ENCODE peak calls at places on chromosome 13, in ten cellular contexts. K is colonic mucosa; W is germinal center; O is AG09309; N is fibroblast of gingiva; A is fibroblast of lung; C is GM06990; R is activated T-cell treated with anti-CD3 and anti-CD28 coated beads, Interleukin-2, amount 50 U/mL, for 72 hours; L is IMR-90; J is AG10803. Z is an unnamed sample.

GRCh38 chr13:65353951-65354350 is 1876.2 kb downstream of the PCDH9 start:
- DNase-seq in J (no peak), R (no peak), N (no peak), K (no peak), A (no peak), O (no peak), L (no peak), W (no peak), C (no peak), Z (no peak)

GRCh38 chr13:76854894-76855293 is 31.3 kb downstream of the KCTD12 start:
- DNase-seq in L (peak), O (no peak), K (no peak), A (peak), C (no peak), W (no peak), J (peak), R (no peak), N (peak), Z (no peak)

GRCh38 chr13:112870062-112870352 is 99.0 kb upstream of the MCF2L start:
- DNase-seq in C (no peak), L (no peak), O (no peak), J (no peak), A (no peak), K (no peak), N (no peak), R (no peak), W (no peak), Z (no peak)

GRCh38 chr13:49376121-49376520 is 67.7 kb downstream of the CAB39L start:
- DNase-seq in O (no peak), N (no peak), L (no peak), R (no peak), W (no peak), J (no peak), A (no peak), K (no peak), C (no peak), Z (no peak)

GRCh38 chr13:44320611-44321010 is 53.0 kb upstream of the SERP2 start:
- DNase-seq in J (no peak), A (no peak), K (no peak), L (no peak), N (no peak), O (no peak), R (no peak), C (no peak), W (no peak), Z (no peak)

GRCh38 chr13:100392709-100393630 is 195.6 kb downstream of the GGACT start:
- DNase-seq in O (peak), K (peak), J (peak), C (no peak), W (no peak), L (peak), N (peak), R (peak), A (peak), Z (no peak)

GRCh38 chr13:64910061-64910460 is 2320.1 kb downstream of the PCDH9 start:
- DNase-seq in N (no peak), W (no peak), J (no peak), C (no peak), A (no peak), L (no peak), O (no peak), K (no peak), R (no peak), Z (no peak)

GRCh38 chr13:34762312-34762711 is 179.8 kb upstream of the NBEA start:
- DNase-seq in R (no peak), N (no peak), A (peak), L (no peak), C (no peak), J (peak), K (no peak), O (no peak), W (no peak), Z (no peak)

GRCh38 chr13:31035162-31035951 is 102.9 kb downstream of the TEX26 start:
- DNase-seq in K (no peak), W (no peak), C (no peak), N (no peak), R (no peak), A (peak), J (peak), L (peak), O (no peak), Z (no peak)

GRCh38 chr13:30196025-30196424 is 111.3 kb downstream of the KATNAL1 start:
- DNase-seq in O (no peak), J (no peak), R (no peak), L (peak), C (no peak), K (no peak), W (no peak), N (no peak), A (peak), Z (no peak)

GRCh38 chr13:60431108-60431700 is 34.2 kb downstream of the TDRD3 start:
- DNase-seq in N (peak), K (no peak), C (peak), J (peak), W (peak), R (no peak), A (peak), O (peak), L (peak), Z (peak)

GRCh38 chr13:99119686-99120085 is 81.0 kb upstream of the UBAC2 start:
- DNase-seq in W (no peak), J (no peak), O (no peak), N (no peak), C (no peak), A (no peak), L (no peak), R (peak), K (no peak), Z (no peak)

GRCh38 chr13:45807520-45808099 is 43.9 kb downstream of the SIAH3 start:
- DNase-seq in R (peak), W (no peak), N (peak), O (peak), A (peak), L (peak), K (no peak), J (peak), C (no peak), Z (no peak)

GRCh38 chr13:99655351-99656091 is 154.2 kb downstream of the TM9SF2 start:
- DNase-seq in K (peak), L (peak), J (peak), C (no peak), R (peak), O (peak), N (no peak), A (no peak), W (no peak), Z (no peak)

GRCh38 chr13:79541426-79542049 is 60.6 kb downstream of the NDFIP2 start:
- DNase-seq in W (peak), L (peak), R (no peak), J (peak), O (peak), K (no peak), A (peak), N (peak), C (peak), Z (peak)

GRCh38 chr13:29434217-29434940 is 161.1 kb downstream of the SLC7A1 start:
- DNase-seq in J (no peak), L (no peak), W (peak), R (no peak), O (no peak), C (peak), K (no peak), N (no peak), A (no peak), Z (no peak)

GRCh38 chr13:27007166-27007565 is 164.4 kb downstream of the USP12 start:
- DNase-seq in J (no peak), R (no peak), L (no peak), A (no peak), N (no peak), C (no peak), O (no peak), K (peak), W (no peak), Z (peak)

GRCh38 chr13:90201198-90201597 is 1146.3 kb upstream of the MIR17HG start:
- DNase-seq in J (peak), W (no peak), K (no peak), R (no peak), O (no peak), C (no peak), A (peak), L (no peak), N (no peak), Z (no peak)

GRCh38 chr13:74288361-74288911 is 154.2 kb upstream of the KLF12 start:
- DNase-seq in L (no peak), A (peak), O (no peak), W (peak), K (peak), J (no peak), R (no peak), N (no peak), C (no peak), Z (no peak)

GRCh38 chr13:30743319-30744055 is 8.1 kb downstream of the ALOX5AP start:
- DNase-seq in N (peak), J (peak), W (no peak), O (peak), K (peak), L (peak), C (no peak), R (no peak), A (peak), Z (no peak)

GRCh38 chr13:113616991-113617749 is 32.6 kb downstream of the TFDP1 start:
- DNase-seq in L (peak), W (no peak), K (no peak), A (no peak), C (no peak), J (no peak), O (no peak), N (no peak), R (no peak), Z (peak)

GRCh38 chr13:20559659-20560356 is 7.1 kb upstream of the IFT88 start:
- DNase-seq in R (no peak), L (no peak), A (no peak), O (no peak), N (no peak), C (no peak), W (no peak), K (no peak), J (no peak), Z (no peak)

GRCh38 chr13:76878043-76878442 is 8.2 kb downstream of the KCTD12 start:
- DNase-seq in W (no peak), L (no peak), K (no peak), R (no peak), N (no peak), J (no peak), A (no peak), C (no peak), O (no peak), Z (no peak)

GRCh38 chr13:75469087-75469486 is 12.9 kb downstream of the TBC1D4 start:
- DNase-seq in R (no peak), N (no peak), C (no peak), L (no peak), W (no peak), K (no peak), J (no peak), O (no peak), A (no peak), Z (no peak)

GRCh38 chr13:45194081-45194939 is 6.5 kb downstream of the KCTD4 start:
- DNase-seq in R (no peak), W (no peak), O (no peak), C (no peak), L (peak), N (peak), K (no peak), J (peak), A (peak), Z (no peak)

GRCh38 chr13:100808330-100808729 is 133.7 kb upstream of the TMTC4 start:
- DNase-seq in C (no peak), J (no peak), O (no peak), W (no peak), K (no peak), L (no peak), A (no peak), N (no peak), R (no peak), Z (no peak)

GRCh38 chr13:111177081-111177711 is 62.1 kb downstream of the ARHGEF7 start:
- DNase-seq in N (no peak), C (peak), L (peak), K (no peak), O (no peak), J (peak), W (no peak), R (peak), A (peak), Z (no peak)

GRCh38 chr13:26024558-26024957 is 27.3 kb downstream of the SHISA2 start:
- DNase-seq in C (no peak), W (no peak), R (no peak), L (no peak), O (no peak), J (no peak), K (no peak), A (no peak), N (no peak), Z (no peak)

GRCh38 chr13:96958286-96958891 is 35.9 kb downstream of the OXGR1 start:
- DNase-seq in K (no peak), J (peak), C (no peak), R (no peak), O (no peak), W (peak), L (peak), N (peak), A (peak), Z (peak)

GRCh38 chr13:94305934-94306333 is 173.5 kb downstream of the DCT start:
- DNase-seq in N (peak), R (no peak), O (no peak), L (peak), W (no peak), A (no peak), C (no peak), K (no peak), J (peak), Z (no peak)

GRCh38 chr13:51974485-51974884 is 36.8 kb downstream of the ATP7B start:
- DNase-seq in W (no peak), J (no peak), K (no peak), R (no peak), L (no peak), A (no peak), N (no peak), C (no peak), O (no peak), Z (no peak)

GRCh38 chr13:112814905-112815585 is 125.2 kb downstream of the ATP11A start:
- DNase-seq in A (no peak), R (no peak), C (no peak), W (no peak), L (peak), O (no peak), J (peak), K (no peak), N (no peak), Z (no peak)